ENCODE peak calls at places on chromosome 20, in five cellular contexts. I is H1, G is Peyer's patch, N is psoas muscle, X is upper lobe of left lung. Y is an unnamed sample. For H3K9me3, the result is how much of the 10 kb centered on the place peaks cover.

GRCh38 chr20:50390685-50391443 is 119.3 kb upstream of the PTPN1 start:
- DNase-seq in G (no peak), N (no peak), I (no peak), X (no peak), Y (no peak)

GRCh38 chr20:46545077-46545826 is 5.2 kb downstream of the OCSTAMP start:
- DNase-seq in I (no peak), G (no peak), X (peak), N (no peak), Y (no peak)

GRCh38 chr20:37669062-37669772 is 24.6 kb upstream of the CTNNBL1 start:
- DNase-seq in N (no peak), I (no peak), X (no peak), G (no peak), Y (no peak)

GRCh38 chr20:24102290-24102689 is 113.7 kb upstream of the GGTLC1 start:
- DNase-seq in N (no peak), G (no peak), X (no peak), I (peak), Y (no peak)

GRCh38 chr20:36823126-36823525 is 49.6 kb upstream of the DSN1 start:
- DNase-seq in G (no peak), I (no peak), N (no peak), X (no peak), Y (no peak)

GRCh38 chr20:19654906-19655305 is 103.2 kb upstream of the RIN2 start:
- DNase-seq in I (no peak), G (no peak), X (peak), N (no peak), Y (no peak)

GRCh38 chr20:21189761-21190523 is 64.1 kb downstream of the KIZ start:
- DNase-seq in G (no peak), N (no peak), X (no peak), I (peak), Y (no peak)

GRCh38 chr20:53865905-53866786 is 204.2 kb downstream of the BCAS1 start:
- DNase-seq in I (no peak), N (no peak), G (no peak), X (no peak), Y (peak)

GRCh38 chr20:63128956-63129355 is 87.0 kb downstream of the YTHDF1 start:
- DNase-seq in N (no peak), X (peak), G (peak), I (no peak), Y (peak)

GRCh38 chr20:36310215-36310981 is 4.3 kb downstream of the DLGAP4 start:
- DNase-seq in I (no peak), G (no peak), N (no peak), X (no peak), Y (no peak)

GRCh38 chr20:48648482-48649051 is 179.2 kb downstream of the PREX1 start:
- DNase-seq in N (no peak), X (no peak), I (no peak), G (peak), Y (no peak)

GRCh38 chr20:37627060-37627766 is 66.6 kb upstream of the CTNNBL1 start:
- DNase-seq in I (peak), X (no peak), G (no peak), N (peak), Y (peak)

GRCh38 chr20:47875302-47876025 is 90.2 kb upstream of the SULF2 start:
- DNase-seq in G (no peak), X (no peak), I (no peak), N (no peak), Y (no peak)

GRCh38 chr20:35953411-35954199 is 697 bp downstream of the SCAND1 start:
- DNase-seq in X (peak), N (peak), I (peak), G (peak), Y (peak)

GRCh38 chr20:59721386-59721785 is 117.0 kb downstream of the PHACTR3 start:
- DNase-seq in G (no peak), N (no peak), I (no peak), X (no peak), Y (no peak)

GRCh38 chr20:59718681-59719080 is 114.3 kb downstream of the PHACTR3 start:
- DNase-seq in X (no peak), N (no peak), I (no peak), G (no peak), Y (no peak)

GRCh38 chr20:59720013-59720412 is 115.7 kb downstream of the PHACTR3 start:
- DNase-seq in X (no peak), N (no peak), G (no peak), I (no peak), Y (no peak)

GRCh38 chr20:59723108-59723500 is 118.8 kb downstream of the PHACTR3 start:
- DNase-seq in N (no peak), I (no peak), G (no peak), X (no peak), Y (no peak)

GRCh38 chr20:59718071-59718470 is 113.7 kb downstream of the PHACTR3 start:
- DNase-seq in X (no peak), I (no peak), N (no peak), G (no peak), Y (no peak)
- H3K9me3 ChIP-seq in X (under half), I (half or more), N (under half), G (under half), Y (under half)

GRCh38 chr20:57578476-57579165 is 17.7 kb downstream of the PCK1 start:
- DNase-seq in G (no peak), I (no peak), X (no peak), N (no peak), Y (no peak)

GRCh38 chr20:57577679-57578475 is 17.0 kb downstream of the PCK1 start:
- DNase-seq in N (no peak), X (no peak), I (no peak), G (peak), Y (no peak)

GRCh38 chr20:57579898-57580447 is 19.1 kb downstream of the PCK1 start:
- DNase-seq in N (no peak), G (no peak), I (no peak), X (no peak), Y (no peak)

GRCh38 chr20:57580478-57581201 is 19.7 kb downstream of the PCK1 start:
- DNase-seq in I (no peak), N (no peak), X (no peak), G (no peak), Y (no peak)

DNA sequence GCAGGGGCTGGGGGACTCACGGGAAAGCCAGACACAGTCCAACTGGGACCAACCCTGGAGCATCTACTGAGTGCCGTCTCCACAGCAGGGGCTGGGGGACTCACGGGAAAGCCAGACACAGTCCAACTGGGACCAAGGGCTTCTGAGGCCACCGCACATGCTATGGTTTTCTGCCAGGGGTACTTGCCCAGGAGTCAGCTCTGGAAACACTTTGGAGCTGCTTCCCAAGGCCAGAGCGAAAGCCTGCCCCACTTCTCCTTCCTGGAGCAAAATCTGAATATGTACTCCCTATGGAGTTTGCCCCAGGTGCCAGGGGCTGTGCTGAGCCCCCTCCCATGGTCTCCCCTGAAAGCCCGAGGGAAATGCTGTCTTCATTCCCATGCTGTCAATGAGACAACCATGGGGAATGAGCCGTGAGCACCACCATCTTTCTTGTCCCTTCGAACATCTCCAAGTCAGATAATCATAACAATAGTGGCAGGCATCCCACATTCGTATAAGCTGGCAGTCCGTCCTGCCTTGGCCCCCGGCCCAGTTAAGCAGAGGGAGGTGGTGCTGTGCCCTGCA is 18.5 kb downstream of the PCK1 start:
- DNase-seq in X (no peak), G (no peak), I (no peak), N (no peak), Y (no peak)
- H3K9me3 ChIP-seq in X (under half), G (under half), I (under half), N (under half), Y (under half)

DNA sequence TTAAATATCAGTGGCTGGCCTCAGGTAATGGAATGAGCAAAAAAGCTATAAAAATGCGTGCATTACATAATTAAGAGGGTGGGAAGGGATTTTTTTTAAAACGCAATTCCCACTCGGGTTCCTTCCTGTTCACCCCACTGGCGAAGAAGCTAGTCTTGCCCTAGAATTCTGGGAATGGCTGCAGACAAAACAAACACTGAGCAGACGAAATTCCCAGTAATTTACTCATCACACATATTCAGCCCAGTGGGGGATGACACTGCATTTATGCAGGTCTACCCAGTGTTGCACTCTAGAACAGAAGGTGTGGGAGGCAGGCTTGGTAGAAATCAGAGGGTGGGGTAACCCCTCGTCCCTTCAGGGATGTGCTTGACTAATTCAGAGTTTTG is 2695.0 kb upstream of the DEFB115 start:
- DNase-seq in X (no peak), N (no peak), G (no peak), I (no peak), Y (no peak)
- H3K9me3 ChIP-seq in X (under half), N (under half), G (under half), I (half or more), Y (under half)

DNA sequence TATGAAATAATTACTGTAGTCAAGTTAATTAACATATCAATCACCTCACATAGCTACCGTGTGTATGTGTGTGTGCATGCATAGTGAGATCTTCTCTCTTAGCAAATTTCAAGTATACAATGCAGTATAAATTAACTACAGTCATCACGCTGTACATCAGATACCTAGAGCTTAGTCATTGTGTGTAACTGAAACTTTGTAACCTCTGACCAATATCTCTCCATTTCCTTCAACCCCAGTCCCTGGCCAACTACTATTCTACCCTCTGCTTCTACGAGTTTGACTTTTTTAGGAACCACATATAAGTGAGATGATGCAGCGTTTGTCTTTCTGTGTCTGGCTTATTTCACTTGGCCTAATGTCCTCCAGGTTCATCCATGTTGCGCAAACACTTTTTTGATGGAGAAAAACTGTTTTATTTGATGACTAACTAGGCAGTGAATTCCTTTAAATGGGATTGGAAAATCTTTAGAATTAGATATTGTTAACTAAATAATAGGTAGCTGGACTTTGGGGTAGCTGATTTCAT is 459.5 kb downstream of the DHX35 start:
- DNase-seq in G (no peak), N (no peak), X (no peak), I (no peak), Y (no peak)
- H3K9me3 ChIP-seq in G (under half), N (under half), X (under half), I (under half), Y (under half)

GRCh38 chr20:29119141-29119540 is 2138.3 kb upstream of the DEFB115 start:
- DNase-seq in I (no peak), X (no peak), N (no peak), G (no peak), Y (no peak)

GRCh38 chr20:29123861-29124260 is 2133.6 kb upstream of the DEFB115 start:
- DNase-seq in G (no peak), N (no peak), I (no peak), X (no peak), Y (no peak)
- H3K9me3 ChIP-seq in G (under half), N (under half), I (half or more), X (under half), Y (under half)

GRCh38 chr20:4919047-4919704 is 82.1 kb downstream of the SLC23A2 start:
- DNase-seq in N (no peak), G (no peak), I (no peak), X (no peak), Y (no peak)
- H3K9me3 ChIP-seq in N (under half), G (under half), I (under half), X (under half), Y (under half)

GRCh38 chr20:60202046-60202445 is 243.8 kb downstream of the CDH26 start:
- DNase-seq in G (no peak), X (no peak), I (no peak), N (no peak), Y (no peak)

GRCh38 chr20:60203451-60203850 is 245.2 kb downstream of the CDH26 start:
- DNase-seq in G (no peak), I (no peak), N (no peak), X (no peak), Y (no peak)

GRCh38 chr20:60199866-60200265 is 241.6 kb downstream of the CDH26 start:
- DNase-seq in N (no peak), G (no peak), X (no peak), I (no peak), Y (no peak)

GRCh38 chr20:60201198-60201597 is 243.0 kb downstream of the CDH26 start:
- DNase-seq in I (no peak), G (no peak), X (no peak), N (no peak), Y (no peak)

DNA sequence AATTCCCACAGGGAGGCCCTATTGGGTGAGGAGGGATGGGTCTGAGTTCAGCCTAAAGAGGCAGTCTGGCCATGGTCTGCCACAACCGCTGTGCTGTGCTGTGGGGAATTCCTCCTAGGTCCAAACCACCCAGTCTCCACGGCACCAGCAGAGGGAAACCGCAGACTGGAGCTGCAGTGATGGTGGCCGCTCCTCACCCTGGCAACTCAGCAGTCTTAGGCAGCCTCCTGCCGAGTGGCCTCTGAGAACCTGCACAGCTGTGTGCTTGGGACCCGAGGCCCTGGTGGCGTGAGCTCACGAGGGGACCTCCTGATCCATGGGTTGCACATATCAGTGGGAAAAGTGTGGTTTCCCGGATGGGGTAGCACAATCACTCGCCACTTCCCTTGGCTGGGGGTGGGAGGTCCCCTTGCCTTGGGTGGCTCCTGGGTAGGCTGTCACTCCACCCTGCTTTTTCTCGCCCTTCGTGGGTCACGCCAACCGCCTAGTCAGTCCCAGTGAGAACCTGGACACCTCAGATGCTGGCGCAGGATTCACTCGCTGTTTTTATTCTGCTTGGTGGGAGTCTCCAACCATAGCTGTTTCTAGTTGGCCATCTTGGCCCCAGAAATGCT is 242.2 kb downstream of the CDH26 start:
- DNase-seq in X (no peak), I (no peak), N (no peak), G (no peak), Y (no peak)
- H3K9me3 ChIP-seq in X (under half), I (under half), N (under half), G (under half), Y (under half)

DNA sequence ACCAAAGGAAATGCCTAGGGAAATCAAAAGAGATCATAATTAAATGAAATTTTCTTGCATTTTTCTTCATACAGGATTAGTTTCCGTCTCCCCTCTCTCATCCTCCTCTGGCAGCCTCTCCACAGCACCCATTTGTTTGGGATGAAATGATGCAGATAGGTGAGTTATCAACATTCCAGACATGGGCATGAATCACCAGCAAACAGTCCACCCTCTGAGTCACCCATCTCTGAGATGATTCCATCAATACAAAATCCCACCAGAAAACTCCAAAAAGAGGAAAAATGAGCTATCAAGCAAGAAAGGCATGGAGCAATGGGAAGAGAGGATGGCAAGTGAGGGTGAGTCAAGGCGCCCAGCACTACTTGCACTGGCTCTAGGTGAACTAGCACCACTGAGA is 11.4 kb downstream of the MC3R start:
- DNase-seq in X (no peak), N (no peak), I (no peak), G (no peak), Y (no peak)
- H3K9me3 ChIP-seq in X (under half), N (under half), I (half or more), G (under half), Y (under half)